ENCODE peak calls at places on chromosomes 7 and 10, in nine cellular contexts. V, I, A, T, P, H, D, W and B are unnamed samples.

GRCh38 chr7:112031689-112032088 is 174.5 kb downstream of the DOCK4 start:
- DNase-seq in V (no peak), I (no peak), A (no peak), T (no peak), P (no peak), H (no peak), D (no peak), W (no peak), B (no peak)

GRCh38 chr10:65341323-65341922 is 1584.4 kb upstream of the LRRTM3 start:
- DNase-seq in V (no peak), I (no peak), A (no peak), T (peak), P (no peak), H (no peak), D (peak), W (peak), B (peak)

GRCh38 chr10:119667562-119668328 is 16.6 kb downstream of the BAG3 start:
- DNase-seq in V (no peak), I (peak), A (no peak), T (peak), P (peak), H (peak), D (peak), W (peak), B (peak)

GRCh38 chr10:9670911-9671310 is 1346.8 kb upstream of the CELF2 start:
- DNase-seq in V (no peak), I (no peak), A (no peak), T (no peak), P (no peak), H (no peak), D (no peak), W (peak), B (no peak)

GRCh38 chr7:139673230-139673629 is 104.6 kb downstream of the HIPK2 start:
- DNase-seq in V (peak), I (no peak), A (no peak), T (no peak), P (peak), H (peak), D (no peak), W (no peak), B (no peak)

GRCh38 chr7:88293866-88294265 is 12.8 kb downstream of the STEAP4 start:
- DNase-seq in V (no peak), I (no peak), A (no peak), T (no peak), P (no peak), H (no peak), D (no peak), W (no peak), B (no peak)

GRCh38 chr7:141737118-141737835 is 881 bp upstream of the SSBP1 start:
- DNase-seq in V (peak), I (no peak), A (peak), T (no peak), P (no peak), H (no peak), D (peak), W (peak), B (peak)

GRCh38 chr7:139417478-139417877 is 57.8 kb downstream of the LUC7L2 start:
- DNase-seq in V (no peak), I (no peak), A (no peak), T (no peak), P (no peak), H (no peak), D (no peak), W (no peak), B (no peak)

GRCh38 chr7:141697211-141697871 is 4.6 kb downstream of the DENND11 start:
- DNase-seq in V (no peak), I (no peak), A (no peak), T (no peak), P (no peak), H (no peak), D (peak), W (peak), B (peak)

GRCh38 chr7:139828880-139829653 is at the start of gene TBXAS1:
- DNase-seq in V (peak), I (no peak), A (peak), T (no peak), P (peak), H (no peak), D (peak), W (peak), B (no peak)

GRCh38 chr7:69457912-69458491 is 140.3 kb upstream of the AUTS2 start:
- DNase-seq in V (no peak), I (no peak), A (no peak), T (no peak), P (peak), H (peak), D (no peak), W (no peak), B (peak)

GRCh38 chr7:134752006-134752760 is 27.3 kb upstream of the CALD1 start:
- DNase-seq in V (no peak), I (no peak), A (no peak), T (no peak), P (no peak), H (no peak), D (peak), W (peak), B (peak)

GRCh38 chr7:121301441-121302213 is 27.2 kb upstream of the WNT16 start:
- DNase-seq in V (no peak), I (no peak), A (no peak), T (no peak), P (no peak), H (no peak), D (no peak), W (no peak), B (no peak)

GRCh38 chr7:116776046-116776445 is 86.3 kb upstream of the CAPZA2 start:
- DNase-seq in V (no peak), I (no peak), A (no peak), T (no peak), P (no peak), H (no peak), D (no peak), W (no peak), B (no peak)

GRCh38 chr10:6405713-6406112 is 174.4 kb downstream of the PRKCQ start:
- DNase-seq in V (no peak), I (no peak), A (no peak), T (no peak), P (no peak), H (no peak), D (no peak), W (no peak), B (no peak)

GRCh38 chr10:117823980-117824379 is 222.8 kb downstream of the RAB11FIP2 start:
- DNase-seq in V (no peak), I (no peak), A (no peak), T (no peak), P (no peak), H (no peak), D (no peak), W (no peak), B (no peak)

GRCh38 chr7:139820089-139820488 is 9.0 kb upstream of the TBXAS1 start:
- DNase-seq in V (no peak), I (no peak), A (no peak), T (no peak), P (peak), H (no peak), D (no peak), W (no peak), B (no peak)

GRCh38 chr10:13928362-13928921 is 341.7 kb downstream of the PRPF18 start:
- DNase-seq in V (no peak), I (no peak), A (no peak), T (no peak), P (no peak), H (no peak), D (no peak), W (no peak), B (no peak)

GRCh38 chr10:44981172-44982113 is 2.8 kb upstream of the DEPP1 start:
- DNase-seq in V (peak), I (no peak), A (peak), T (peak), P (peak), H (no peak), D (peak), W (peak), B (peak)

GRCh38 chr10:6530211-6530840 is 49.8 kb downstream of the PRKCQ start:
- DNase-seq in V (no peak), I (no peak), A (no peak), T (no peak), P (no peak), H (no peak), D (no peak), W (no peak), B (no peak)

GRCh38 chr7:78675511-78675910 is 778.0 kb downstream of the MAGI2 start:
- DNase-seq in V (no peak), I (no peak), A (no peak), T (no peak), P (no peak), H (no peak), D (no peak), W (no peak), B (no peak)

GRCh38 chr10:73886085-73886529 is 11.8 kb upstream of the CAMK2G start:
- DNase-seq in V (peak), I (no peak), A (peak), T (no peak), P (peak), H (peak), D (peak), W (peak), B (peak)

GRCh38 chr10:72927485-72927884 is 27.1 kb downstream of the PLA2G12B start:
- DNase-seq in V (no peak), I (no peak), A (no peak), T (no peak), P (no peak), H (no peak), D (no peak), W (no peak), B (no peak)

GRCh38 chr10:104246981-104247380 is 7.7 kb upstream of the GSTO1 start:
- DNase-seq in V (no peak), I (no peak), A (no peak), T (no peak), P (no peak), H (no peak), D (no peak), W (peak), B (peak)

GRCh38 chr7:99125505-99125865 is 18.4 kb downstream of the SMURF1 start:
- DNase-seq in V (no peak), I (no peak), A (no peak), T (no peak), P (no peak), H (no peak), D (no peak), W (no peak), B (no peak)

GRCh38 chr7:159027091-159027802 is 117.4 kb downstream of the VIPR2 start:
- DNase-seq in V (no peak), I (no peak), A (no peak), T (no peak), P (peak), H (no peak), D (no peak), W (no peak), B (peak)

GRCh38 chr10:103784723-103785418 is 70.5 kb downstream of the SH3PXD2A start:
- DNase-seq in V (no peak), I (no peak), A (peak), T (no peak), P (no peak), H (no peak), D (no peak), W (no peak), B (no peak)

GRCh38 chr7:23211542-23211941 is 29.7 kb downstream of the NUP42 start:
- DNase-seq in V (no peak), I (no peak), A (no peak), T (no peak), P (no peak), H (peak), D (no peak), W (no peak), B (no peak)

GRCh38 chr10:73827346-73828089 is 16.1 kb upstream of the NDST2 start:
- DNase-seq in V (no peak), I (no peak), A (no peak), T (no peak), P (no peak), H (no peak), D (no peak), W (peak), B (peak)

GRCh38 chr7:25595931-25596330 is 367.6 kb upstream of the NPVF start:
- DNase-seq in V (no peak), I (no peak), A (no peak), T (no peak), P (no peak), H (no peak), D (no peak), W (no peak), B (no peak)

GRCh38 chr7:137990251-137990901 is 11.5 kb downstream of the CREB3L2 start:
- DNase-seq in V (no peak), I (no peak), A (no peak), T (peak), P (no peak), H (no peak), D (peak), W (peak), B (no peak)

GRCh38 chr7:41629711-41630111 is 73.2 kb downstream of the INHBA start:
- DNase-seq in V (no peak), I (no peak), A (no peak), T (peak), P (no peak), H (no peak), D (peak), W (no peak), B (no peak)

GRCh38 chr7:150450491-150450992 is at the start of gene GIMAP8:
- DNase-seq in V (peak), I (no peak), A (peak), T (no peak), P (peak), H (no peak), D (peak), W (no peak), B (no peak)

GRCh38 chr10:130807721-130808120 is 503.8 kb downstream of the TCERG1L start:
- DNase-seq in V (no peak), I (no peak), A (no peak), T (no peak), P (peak), H (no peak), D (no peak), W (no peak), B (no peak)

GRCh38 chr7:2732959-2733584 is 45.1 kb downstream of the AMZ1 start:
- DNase-seq in V (no peak), I (peak), A (no peak), T (peak), P (peak), H (no peak), D (peak), W (no peak), B (peak)